ENCODE peak calls at places on chromosomes 3 and 15, in six cellular contexts. One of them, this sample, is unnamed.

GRCh38 chr15:69628256-69629093 is 175.9 kb downstream of the RPLP1 start:
- DNase-seq in RWPE1: no peak
- DNase-seq in upper lobe of right lung: no peak
- DNase-seq in psoas muscle: no peak
- DNase-seq in endothelial cell of umbilical vein: no peak
- DNase-seq in transverse colon: no peak
- DNase-seq in this sample: no peak

GRCh38 chr15:41894791-41895463 is 1.1 kb upstream of the SPTBN5 start:
- DNase-seq in upper lobe of right lung: peak; percentile 87
- DNase-seq in RWPE1: peak; percentile 93
- DNase-seq in psoas muscle: peak; percentile 78
- DNase-seq in transverse colon: peak; percentile 68
- DNase-seq in endothelial cell of umbilical vein: peak; percentile 80
- DNase-seq in this sample: peak; percentile 91

GRCh38 chr15:90046846-90047481 is 45.8 kb downstream of the ZNF710 start:
- DNase-seq in transverse colon: peak; percentile 79
- DNase-seq in endothelial cell of umbilical vein: no peak
- DNase-seq in RWPE1: peak; percentile 85
- DNase-seq in upper lobe of right lung: peak; percentile 86
- DNase-seq in psoas muscle: peak; percentile 39
- DNase-seq in this sample: no peak

GRCh38 chr15:58457466-58457965 is 25.7 kb downstream of the LIPC start:
- DNase-seq in upper lobe of right lung: no peak
- DNase-seq in transverse colon: no peak
- DNase-seq in psoas muscle: no peak
- DNase-seq in endothelial cell of umbilical vein: no peak
- DNase-seq in RWPE1: peak; percentile 59
- DNase-seq in this sample: no peak

GRCh38 chr3:196317702-196318467 is at the start of gene DYNLT2B:
- DNase-seq in upper lobe of right lung: peak; percentile 95
- DNase-seq in endothelial cell of umbilical vein: peak; percentile 94
- DNase-seq in psoas muscle: peak; percentile 90
- DNase-seq in RWPE1: peak; percentile 96
- DNase-seq in transverse colon: peak; percentile 91
- DNase-seq in this sample: peak; percentile 92

GRCh38 chr3:129992781-129993180 is 18.3 kb downstream of the TRH start:
- DNase-seq in upper lobe of right lung: peak; percentile 43
- DNase-seq in RWPE1: peak; percentile 20
- DNase-seq in endothelial cell of umbilical vein: no peak
- DNase-seq in transverse colon: no peak
- DNase-seq in psoas muscle: no peak
- DNase-seq in this sample: no peak

GRCh38 chr3:58880182-58880581 is 169.6 kb downstream of the CFAP20DC start:
- DNase-seq in upper lobe of right lung: no peak
- DNase-seq in psoas muscle: no peak
- DNase-seq in transverse colon: no peak
- DNase-seq in RWPE1: no peak
- DNase-seq in endothelial cell of umbilical vein: peak; percentile 31
- DNase-seq in this sample: no peak

GRCh38 chr15:31567861-31568260 is 241.2 kb downstream of the KLF13 start:
- DNase-seq in endothelial cell of umbilical vein: no peak
- DNase-seq in RWPE1: no peak
- DNase-seq in transverse colon: no peak
- DNase-seq in psoas muscle: no peak
- DNase-seq in upper lobe of right lung: no peak
- DNase-seq in this sample: no peak

GRCh38 chr3:141237701-141238521 is 6.3 kb downstream of the PXYLP1 start:
- DNase-seq in RWPE1: no peak
- DNase-seq in transverse colon: no peak
- DNase-seq in endothelial cell of umbilical vein: no peak
- DNase-seq in upper lobe of right lung: peak; percentile 92
- DNase-seq in psoas muscle: peak; percentile 67
- DNase-seq in this sample: no peak

GRCh38 chr3:141439589-141439988 is 47.2 kb upstream of the RASA2 start:
- DNase-seq in upper lobe of right lung: no peak
- DNase-seq in psoas muscle: no peak
- DNase-seq in endothelial cell of umbilical vein: peak; percentile 49
- DNase-seq in RWPE1: no peak
- DNase-seq in transverse colon: no peak
- DNase-seq in this sample: no peak

GRCh38 chr3:2713923-2714322 is 396.3 kb downstream of the IL5RA start:
- DNase-seq in psoas muscle: no peak
- DNase-seq in upper lobe of right lung: no peak
- DNase-seq in endothelial cell of umbilical vein: no peak
- DNase-seq in transverse colon: no peak
- DNase-seq in RWPE1: no peak
- DNase-seq in this sample: no peak

GRCh38 chr3:148379763-148380162 is 317.9 kb upstream of the AGTR1 start:
- DNase-seq in transverse colon: no peak
- DNase-seq in upper lobe of right lung: no peak
- DNase-seq in psoas muscle: no peak
- DNase-seq in endothelial cell of umbilical vein: peak; percentile 58
- DNase-seq in RWPE1: peak; percentile 13
- DNase-seq in this sample: no peak

GRCh38 chr3:54696313-54696712 is 231.5 kb downstream of the LRTM1 start:
- DNase-seq in transverse colon: no peak
- DNase-seq in RWPE1: no peak
- DNase-seq in psoas muscle: no peak
- DNase-seq in endothelial cell of umbilical vein: no peak
- DNase-seq in upper lobe of right lung: no peak
- DNase-seq in this sample: no peak

GRCh38 chr3:134294302-134294925 is 43.8 kb upstream of the RYK start:
- DNase-seq in psoas muscle: no peak
- DNase-seq in upper lobe of right lung: no peak
- DNase-seq in endothelial cell of umbilical vein: no peak
- DNase-seq in RWPE1: no peak
- DNase-seq in transverse colon: no peak
- DNase-seq in this sample: no peak

GRCh38 chr15:40308844-40309189 is 1.1 kb upstream of the PLCB2 start:
- DNase-seq in RWPE1: no peak
- DNase-seq in psoas muscle: no peak
- DNase-seq in endothelial cell of umbilical vein: no peak
- DNase-seq in transverse colon: peak; percentile 34
- DNase-seq in upper lobe of right lung: peak; percentile 80
- DNase-seq in this sample: peak; percentile 68

GRCh38 chr15:69092159-69092558 is 68.3 kb upstream of the GLCE start:
- DNase-seq in psoas muscle: no peak
- DNase-seq in upper lobe of right lung: no peak
- DNase-seq in RWPE1: peak; percentile 90
- DNase-seq in endothelial cell of umbilical vein: peak; percentile 77
- DNase-seq in transverse colon: no peak
- DNase-seq in this sample: no peak

GRCh38 chr3:157159037-157159761 is 748 bp downstream of the CCNL1 start:
- DNase-seq in endothelial cell of umbilical vein: peak; percentile 58
- DNase-seq in RWPE1: peak; percentile 37
- DNase-seq in upper lobe of right lung: peak; percentile 90
- DNase-seq in psoas muscle: peak; percentile 71
- DNase-seq in transverse colon: peak; percentile 79
- DNase-seq in this sample: peak; percentile 89

GRCh38 chr3:131485116-131485515 is 17.7 kb downstream of the MRPL3 start:
- DNase-seq in RWPE1: no peak
- DNase-seq in endothelial cell of umbilical vein: no peak
- DNase-seq in upper lobe of right lung: no peak
- DNase-seq in psoas muscle: no peak
- DNase-seq in transverse colon: no peak
- DNase-seq in this sample: no peak

GRCh38 chr3:37741644-37742043 is 120.0 kb upstream of the CTDSPL start:
- DNase-seq in endothelial cell of umbilical vein: peak; percentile 30
- DNase-seq in transverse colon: peak; percentile 47
- DNase-seq in upper lobe of right lung: peak; percentile 81
- DNase-seq in psoas muscle: peak; percentile 49
- DNase-seq in RWPE1: peak; percentile 7
- DNase-seq in this sample: peak; percentile 74

GRCh38 chr3:79824166-79824565 is 56.4 kb upstream of the ROBO1 start:
- DNase-seq in upper lobe of right lung: no peak
- DNase-seq in psoas muscle: no peak
- DNase-seq in RWPE1: no peak
- DNase-seq in transverse colon: no peak
- DNase-seq in endothelial cell of umbilical vein: no peak
- DNase-seq in this sample: no peak

GRCh38 chr3:171936231-171936841 is 93.2 kb downstream of the TMEM212 start:
- DNase-seq in psoas muscle: peak; percentile 17
- DNase-seq in upper lobe of right lung: no peak
- DNase-seq in transverse colon: no peak
- DNase-seq in endothelial cell of umbilical vein: no peak
- DNase-seq in RWPE1: peak; percentile 20
- DNase-seq in this sample: no peak

GRCh38 chr3:59818033-59818936 is 768.5 kb upstream of the CFAP20DC start:
- DNase-seq in endothelial cell of umbilical vein: no peak
- DNase-seq in RWPE1: peak; percentile 79
- DNase-seq in psoas muscle: peak; percentile 83
- DNase-seq in upper lobe of right lung: peak; percentile 69
- DNase-seq in transverse colon: peak; percentile 76
- DNase-seq in this sample: peak; percentile 91

GRCh38 chr15:101031203-101031602 is 112.0 kb downstream of the LRRK1 start:
- DNase-seq in transverse colon: peak; percentile 4
- DNase-seq in upper lobe of right lung: peak; percentile 20
- DNase-seq in endothelial cell of umbilical vein: peak; percentile 73
- DNase-seq in psoas muscle: no peak
- DNase-seq in RWPE1: no peak
- DNase-seq in this sample: no peak

DNA sequence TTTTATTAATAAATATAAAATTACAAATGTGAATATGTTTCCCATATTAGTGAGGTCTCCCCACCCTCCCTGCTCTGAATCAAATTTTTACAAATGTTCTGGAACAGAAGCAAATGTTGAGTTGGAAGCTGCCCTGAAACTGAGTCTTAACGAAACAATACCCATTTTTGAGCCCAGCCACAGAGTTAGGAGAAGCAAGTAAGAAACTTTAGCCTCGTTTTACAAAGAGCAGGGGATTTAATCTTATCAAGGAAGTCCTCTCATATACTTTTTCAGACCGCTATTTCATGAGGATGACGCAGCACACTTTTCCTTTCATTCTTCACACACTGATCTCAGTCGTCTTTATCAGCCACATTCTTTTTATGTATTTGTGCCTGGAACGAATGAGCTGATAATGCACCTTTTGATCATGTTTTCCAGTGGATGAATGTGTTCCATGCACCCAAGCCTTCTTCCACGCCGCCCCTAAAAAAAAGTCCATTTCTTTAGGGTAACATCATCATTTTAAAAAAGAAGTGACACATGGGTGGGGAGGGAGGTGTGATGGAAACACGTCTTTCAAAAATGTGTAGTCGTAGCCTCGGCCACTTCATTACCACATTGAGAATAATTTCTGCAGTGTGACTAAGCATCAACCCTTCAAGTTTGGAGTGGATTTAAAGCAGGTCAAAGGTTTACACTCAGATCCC is 48.1 kb downstream of the SETMAR start:
- DNase-seq in upper lobe of right lung: no peak
- DNase-seq in psoas muscle: no peak
- DNase-seq in transverse colon: no peak
- DNase-seq in endothelial cell of umbilical vein: peak; percentile 79
- DNase-seq in RWPE1: no peak
- DNase-seq in this sample: no peak
- H3K27ac ChIP-seq in upper lobe of right lung: peak overlapping the region; percentile 61
- H3K27ac ChIP-seq in psoas muscle: no peak overlapping the region
- H3K27ac ChIP-seq in transverse colon: no peak overlapping the region
- H3K27ac ChIP-seq in endothelial cell of umbilical vein: peak overlapping the region; percentile 86
- H3K27ac ChIP-seq in RWPE1: no peak overlapping the region
- H3K27ac ChIP-seq in this sample: peak overlapping the region; percentile 68

DNA sequence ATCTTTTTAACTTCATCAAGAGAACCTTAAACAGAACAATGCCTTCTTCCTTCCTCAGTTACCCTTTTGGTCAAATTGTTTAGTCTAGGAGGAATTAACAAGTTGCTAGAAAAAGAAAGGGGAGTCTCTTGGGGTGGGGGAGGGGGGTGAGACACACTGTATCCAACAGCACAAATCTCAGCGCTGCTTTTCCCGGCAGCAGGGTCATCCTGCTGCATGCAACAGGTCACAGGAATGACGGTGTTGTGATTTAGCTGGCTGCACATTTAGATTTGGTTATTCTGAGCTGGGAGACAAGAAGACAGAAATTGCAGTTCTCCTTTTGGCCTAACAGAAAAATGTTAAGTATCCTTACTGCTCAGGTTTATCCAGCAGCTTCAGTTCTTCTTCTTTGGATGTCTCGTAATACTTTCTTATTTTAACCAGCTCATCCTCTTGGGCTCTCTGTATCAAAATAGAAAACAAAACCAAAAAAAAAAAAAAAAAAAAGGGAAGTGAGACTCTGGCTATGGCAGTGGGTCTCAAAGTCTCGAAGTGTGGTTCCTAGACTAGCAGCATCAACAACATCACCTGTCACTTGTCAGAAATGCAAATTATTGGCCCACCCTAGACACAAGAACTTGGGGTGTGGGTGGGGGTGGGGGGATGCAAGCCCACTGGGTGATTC is 190.5 kb downstream of the GREM1 start:
- DNase-seq in endothelial cell of umbilical vein: peak; percentile 60
- DNase-seq in psoas muscle: no peak
- DNase-seq in upper lobe of right lung: no peak
- DNase-seq in transverse colon: peak; percentile 15
- DNase-seq in RWPE1: no peak
- DNase-seq in this sample: no peak
- H3K27ac ChIP-seq in endothelial cell of umbilical vein: no peak overlapping the region
- H3K27ac ChIP-seq in psoas muscle: no peak overlapping the region
- H3K27ac ChIP-seq in upper lobe of right lung: peak overlapping the region; percentile 64
- H3K27ac ChIP-seq in transverse colon: peak overlapping the region; percentile 39
- H3K27ac ChIP-seq in RWPE1: no peak overlapping the region
- H3K27ac ChIP-seq in this sample: no peak overlapping the region

GRCh38 chr15:94230886-94231727 is at the start of gene MCTP2:
- DNase-seq in transverse colon: peak; percentile 93
- DNase-seq in endothelial cell of umbilical vein: peak; percentile 7
- DNase-seq in RWPE1: peak; percentile 86
- DNase-seq in upper lobe of right lung: peak; percentile 96
- DNase-seq in psoas muscle: peak; percentile 70
- DNase-seq in this sample: peak; percentile 84
- H3K27ac ChIP-seq in transverse colon: peak within 1 kb of the TSS; percentile 94
- H3K27ac ChIP-seq in endothelial cell of umbilical vein: no peak within 1 kb of the TSS
- H3K27ac ChIP-seq in RWPE1: peak within 1 kb of the TSS; percentile 89
- H3K27ac ChIP-seq in upper lobe of right lung: peak within 1 kb of the TSS; percentile 84
- H3K27ac ChIP-seq in psoas muscle: no peak within 1 kb of the TSS
- H3K27ac ChIP-seq in this sample: no peak within 1 kb of the TSS

DNA sequence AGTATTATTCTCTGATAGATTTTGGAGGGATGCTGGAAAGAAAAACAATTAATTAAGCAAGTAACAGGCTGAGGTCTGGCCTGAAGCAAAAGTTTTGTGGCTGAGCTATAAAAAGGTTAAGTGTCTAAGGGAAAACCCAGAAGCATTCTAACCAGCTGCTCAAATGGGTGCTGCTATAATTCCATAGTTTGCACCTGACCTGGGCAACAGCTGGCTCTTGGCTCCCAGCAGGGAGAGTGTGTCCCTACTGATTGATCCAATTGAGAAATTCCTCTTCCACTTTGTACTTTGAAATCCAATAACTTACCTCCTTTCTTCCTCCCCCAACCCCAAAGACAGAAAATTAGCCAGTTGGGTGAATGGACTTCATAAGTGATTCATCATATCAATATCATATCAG is 27.7 kb upstream of the SMAD3 start:
- DNase-seq in RWPE1: no peak
- DNase-seq in transverse colon: no peak
- DNase-seq in upper lobe of right lung: no peak
- DNase-seq in endothelial cell of umbilical vein: no peak
- DNase-seq in psoas muscle: no peak
- DNase-seq in this sample: peak; percentile 7
- H3K27ac ChIP-seq in RWPE1: no peak overlapping the region
- H3K27ac ChIP-seq in transverse colon: no peak overlapping the region
- H3K27ac ChIP-seq in upper lobe of right lung: no peak overlapping the region
- H3K27ac ChIP-seq in endothelial cell of umbilical vein: no peak overlapping the region
- H3K27ac ChIP-seq in psoas muscle: no peak overlapping the region
- H3K27ac ChIP-seq in this sample: no peak overlapping the region

GRCh38 chr3:26714485-26714884 is 91.9 kb downstream of the LRRC3B start:
- DNase-seq in upper lobe of right lung: no peak
- DNase-seq in RWPE1: no peak
- DNase-seq in transverse colon: no peak
- DNase-seq in psoas muscle: no peak
- DNase-seq in endothelial cell of umbilical vein: no peak
- DNase-seq in this sample: no peak
- H3K27ac ChIP-seq in upper lobe of right lung: no peak overlapping the region
- H3K27ac ChIP-seq in RWPE1: no peak overlapping the region
- H3K27ac ChIP-seq in transverse colon: no peak overlapping the region
- H3K27ac ChIP-seq in psoas muscle: no peak overlapping the region
- H3K27ac ChIP-seq in endothelial cell of umbilical vein: no peak overlapping the region
- H3K27ac ChIP-seq in this sample: no peak overlapping the region

This sample was measured in aorta.